ENCODE peak calls at places on chromosomes 4 and X, in six cellular contexts. One of them, this sample, is unnamed.

GRCh38 chr4:128665514-128665913 is 144.0 kb upstream of the JADE1 start:
- DNase-seq in fibroblast of the aortic adventitia: peak
- DNase-seq in neural progenitor cell: no peak
- DNase-seq in CD14-positive monocyte: no peak
- DNase-seq in GM12865: no peak
- DNase-seq in fibroblast of lung: no peak
- DNase-seq in this sample: no peak

GRCh38 chr4:88041626-88042025 is 34.2 kb downstream of the PKD2 start:
- DNase-seq in GM12865: no peak
- DNase-seq in fibroblast of lung: no peak
- DNase-seq in CD14-positive monocyte: no peak
- DNase-seq in fibroblast of the aortic adventitia: no peak
- DNase-seq in neural progenitor cell: no peak
- DNase-seq in this sample: no peak

GRCh38 chrX:36867143-36867542 is 141.0 kb upstream of the FAM47C start:
- DNase-seq in neural progenitor cell: peak
- DNase-seq in GM12865: peak
- DNase-seq in CD14-positive monocyte: no peak
- DNase-seq in fibroblast of the aortic adventitia: peak
- DNase-seq in fibroblast of lung: peak
- DNase-seq in this sample: peak

GRCh38 chr4:108651068-108651794 is 832 bp downstream of the OSTC start:
- DNase-seq in CD14-positive monocyte: no peak
- DNase-seq in GM12865: peak
- DNase-seq in fibroblast of the aortic adventitia: peak
- DNase-seq in fibroblast of lung: peak
- DNase-seq in neural progenitor cell: peak
- DNase-seq in this sample: no peak

GRCh38 chr4:140641789-140642439 is 73.2 kb upstream of the UCP1 start:
- DNase-seq in fibroblast of lung: no peak
- DNase-seq in fibroblast of the aortic adventitia: no peak
- DNase-seq in GM12865: no peak
- DNase-seq in CD14-positive monocyte: no peak
- DNase-seq in neural progenitor cell: peak
- DNase-seq in this sample: no peak

GRCh38 chrX:149903889-149904748 is 23.1 kb downstream of the MAGEA8 start:
- DNase-seq in GM12865: peak
- DNase-seq in fibroblast of lung: peak
- DNase-seq in CD14-positive monocyte: no peak
- DNase-seq in neural progenitor cell: no peak
- DNase-seq in fibroblast of the aortic adventitia: peak
- DNase-seq in this sample: no peak

GRCh38 chr4:142036795-142037583 is 400.6 kb downstream of the IL15 start:
- DNase-seq in neural progenitor cell: no peak
- DNase-seq in fibroblast of the aortic adventitia: peak
- DNase-seq in GM12865: no peak
- DNase-seq in fibroblast of lung: peak
- DNase-seq in CD14-positive monocyte: no peak
- DNase-seq in this sample: no peak

GRCh38 chrX:40622741-40623536 is at the start of gene MPC1L:
- DNase-seq in fibroblast of lung: no peak
- DNase-seq in GM12865: no peak
- DNase-seq in fibroblast of the aortic adventitia: no peak
- DNase-seq in CD14-positive monocyte: no peak
- DNase-seq in neural progenitor cell: no peak
- DNase-seq in this sample: no peak

GRCh38 chr4:17758459-17758858 is 23.0 kb downstream of the FAM184B start:
- DNase-seq in CD14-positive monocyte: no peak
- DNase-seq in fibroblast of lung: no peak
- DNase-seq in GM12865: no peak
- DNase-seq in fibroblast of the aortic adventitia: no peak
- DNase-seq in neural progenitor cell: no peak
- DNase-seq in this sample: no peak

GRCh38 chrX:129626026-129626425 is 28.7 kb downstream of the APLN start:
- DNase-seq in fibroblast of the aortic adventitia: no peak
- DNase-seq in CD14-positive monocyte: no peak
- DNase-seq in fibroblast of lung: peak
- DNase-seq in neural progenitor cell: no peak
- DNase-seq in GM12865: no peak
- DNase-seq in this sample: no peak

GRCh38 chr4:102684605-102685052 is 76.1 kb downstream of the MANBA start:
- DNase-seq in fibroblast of the aortic adventitia: peak
- DNase-seq in fibroblast of lung: peak
- DNase-seq in CD14-positive monocyte: no peak
- DNase-seq in neural progenitor cell: no peak
- DNase-seq in GM12865: peak
- DNase-seq in this sample: no peak

GRCh38 chr4:167787231-167787630 is 305.1 kb upstream of the ANXA10 start:
- DNase-seq in fibroblast of lung: no peak
- DNase-seq in neural progenitor cell: no peak
- DNase-seq in GM12865: no peak
- DNase-seq in fibroblast of the aortic adventitia: no peak
- DNase-seq in CD14-positive monocyte: no peak
- DNase-seq in this sample: no peak

GRCh38 chr4:130029442-130029841 is 933.5 kb downstream of the C4orf33 start:
- DNase-seq in GM12865: no peak
- DNase-seq in neural progenitor cell: peak
- DNase-seq in fibroblast of lung: no peak
- DNase-seq in CD14-positive monocyte: no peak
- DNase-seq in fibroblast of the aortic adventitia: no peak
- DNase-seq in this sample: no peak

GRCh38 chr4:10879411-10880110 is 195.0 kb upstream of the CLNK start:
- DNase-seq in fibroblast of lung: peak
- DNase-seq in neural progenitor cell: no peak
- DNase-seq in GM12865: no peak
- DNase-seq in fibroblast of the aortic adventitia: peak
- DNase-seq in CD14-positive monocyte: no peak
- DNase-seq in this sample: no peak

GRCh38 chr4:158236304-158237030 is 26.2 kb downstream of the TMEM144 start:
- DNase-seq in fibroblast of lung: no peak
- DNase-seq in GM12865: no peak
- DNase-seq in CD14-positive monocyte: no peak
- DNase-seq in fibroblast of the aortic adventitia: peak
- DNase-seq in neural progenitor cell: no peak
- DNase-seq in this sample: no peak

GRCh38 chr4:56049428-56050212 is 100.9 kb downstream of the CEP135 start:
- DNase-seq in fibroblast of the aortic adventitia: peak
- DNase-seq in GM12865: peak
- DNase-seq in CD14-positive monocyte: no peak
- DNase-seq in fibroblast of lung: peak
- DNase-seq in neural progenitor cell: peak
- DNase-seq in this sample: peak

GRCh38 chr4:132572210-132572609 is 576.9 kb upstream of the PCDH10 start:
- DNase-seq in fibroblast of lung: peak
- DNase-seq in neural progenitor cell: no peak
- DNase-seq in fibroblast of the aortic adventitia: peak
- DNase-seq in CD14-positive monocyte: no peak
- DNase-seq in GM12865: no peak
- DNase-seq in this sample: no peak

GRCh38 chr4:117783716-117784115 is 250.6 kb upstream of the NDST3 start:
- DNase-seq in CD14-positive monocyte: no peak
- DNase-seq in neural progenitor cell: no peak
- DNase-seq in GM12865: no peak
- DNase-seq in fibroblast of lung: peak
- DNase-seq in fibroblast of the aortic adventitia: no peak
- DNase-seq in this sample: no peak

GRCh38 chrX:47283015-47283771 is 50.4 kb downstream of the USP11 start:
- DNase-seq in fibroblast of lung: peak
- DNase-seq in GM12865: peak
- DNase-seq in CD14-positive monocyte: no peak
- DNase-seq in neural progenitor cell: no peak
- DNase-seq in fibroblast of the aortic adventitia: peak
- DNase-seq in this sample: no peak

GRCh38 chr4:81081156-81081555 is 50.6 kb downstream of the BMP3 start:
- DNase-seq in CD14-positive monocyte: no peak
- DNase-seq in fibroblast of lung: no peak
- DNase-seq in fibroblast of the aortic adventitia: no peak
- DNase-seq in neural progenitor cell: no peak
- DNase-seq in GM12865: no peak
- DNase-seq in this sample: no peak

GRCh38 chr4:185467101-185467500 is 4.4 kb downstream of the CCDC110 start:
- DNase-seq in GM12865: no peak
- DNase-seq in fibroblast of lung: peak
- DNase-seq in CD14-positive monocyte: no peak
- DNase-seq in fibroblast of the aortic adventitia: no peak
- DNase-seq in neural progenitor cell: no peak
- DNase-seq in this sample: no peak

GRCh38 chr4:174549696-174550095 is 27.4 kb upstream of the HPGD start:
- DNase-seq in neural progenitor cell: no peak
- DNase-seq in GM12865: no peak
- DNase-seq in fibroblast of the aortic adventitia: peak
- DNase-seq in CD14-positive monocyte: no peak
- DNase-seq in fibroblast of lung: no peak
- DNase-seq in this sample: no peak

GRCh38 chr4:2915789-2916188 is 47.4 kb downstream of the NOP14 start:
- DNase-seq in fibroblast of the aortic adventitia: no peak
- DNase-seq in fibroblast of lung: no peak
- DNase-seq in GM12865: no peak
- DNase-seq in CD14-positive monocyte: no peak
- DNase-seq in neural progenitor cell: no peak
- DNase-seq in this sample: no peak

GRCh38 chrX:115260330-115260729 is 26.4 kb upstream of the LRCH2 start:
- DNase-seq in neural progenitor cell: no peak
- DNase-seq in fibroblast of the aortic adventitia: peak
- DNase-seq in fibroblast of lung: peak
- DNase-seq in GM12865: peak
- DNase-seq in CD14-positive monocyte: no peak
- DNase-seq in this sample: no peak

GRCh38 chr4:98501383-98501782 is 157.0 kb downstream of the TSPAN5 start:
- DNase-seq in neural progenitor cell: no peak
- DNase-seq in fibroblast of lung: no peak
- DNase-seq in CD14-positive monocyte: no peak
- DNase-seq in GM12865: no peak
- DNase-seq in fibroblast of the aortic adventitia: no peak
- DNase-seq in this sample: no peak

GRCh38 chr4:146428298-146428697 is 93.4 kb downstream of the SLC10A7 start:
- DNase-seq in CD14-positive monocyte: no peak
- DNase-seq in neural progenitor cell: no peak
- DNase-seq in fibroblast of lung: no peak
- DNase-seq in GM12865: no peak
- DNase-seq in fibroblast of the aortic adventitia: no peak
- DNase-seq in this sample: no peak

GRCh38 chr4:137393043-137393442 is 139.3 kb downstream of the PCDH18 start:
- DNase-seq in CD14-positive monocyte: no peak
- DNase-seq in neural progenitor cell: peak
- DNase-seq in fibroblast of the aortic adventitia: peak
- DNase-seq in fibroblast of lung: peak
- DNase-seq in GM12865: no peak
- DNase-seq in this sample: no peak

DNA sequence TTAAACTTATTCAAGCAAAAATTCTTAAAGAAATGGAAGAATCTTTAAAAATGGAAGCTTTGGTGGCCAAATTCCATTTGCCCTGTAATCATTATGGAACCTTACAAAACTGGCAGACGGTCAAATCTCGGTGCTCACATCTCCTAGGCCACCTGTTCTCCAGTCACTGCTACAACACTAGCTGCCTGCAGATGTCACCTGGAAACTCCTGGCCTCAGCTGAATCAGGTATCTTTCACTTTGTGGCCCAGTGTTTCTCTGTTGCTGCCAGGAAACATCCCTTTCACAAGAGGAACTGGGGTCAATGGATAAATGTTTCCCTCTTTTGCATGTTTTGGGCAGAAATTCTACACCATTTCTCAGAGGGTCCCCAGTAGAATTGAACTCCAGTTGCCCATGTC is 4.2 kb upstream of the CXCL3 start:
- DNase-seq in GM12865: no peak
- DNase-seq in neural progenitor cell: no peak
- DNase-seq in CD14-positive monocyte: no peak
- DNase-seq in fibroblast of lung: no peak
- DNase-seq in fibroblast of the aortic adventitia: no peak
- DNase-seq in this sample: no peak
- TF ChIP-seq CTCF in GM12865: no peak
- TF ChIP-seq CTCF in neural progenitor cell: no peak
- TF ChIP-seq CTCF in CD14-positive monocyte: no peak
- TF ChIP-seq CTCF in fibroblast of lung: no peak
- TF ChIP-seq CTCF in fibroblast of the aortic adventitia: no peak
- TF ChIP-seq CTCF in this sample: no peak

GRCh38 chr4:73311428-73311827 is 52.8 kb upstream of the ANKRD17 start:
- DNase-seq in fibroblast of lung: peak
- DNase-seq in neural progenitor cell: no peak
- DNase-seq in CD14-positive monocyte: no peak
- DNase-seq in fibroblast of the aortic adventitia: peak
- DNase-seq in GM12865: peak
- DNase-seq in this sample: no peak
- TF ChIP-seq CTCF in fibroblast of lung: peak
- TF ChIP-seq CTCF in neural progenitor cell: peak
- TF ChIP-seq CTCF in CD14-positive monocyte: peak
- TF ChIP-seq CTCF in fibroblast of the aortic adventitia: peak
- TF ChIP-seq CTCF in GM12865: peak
- TF ChIP-seq CTCF in this sample: peak

DNA sequence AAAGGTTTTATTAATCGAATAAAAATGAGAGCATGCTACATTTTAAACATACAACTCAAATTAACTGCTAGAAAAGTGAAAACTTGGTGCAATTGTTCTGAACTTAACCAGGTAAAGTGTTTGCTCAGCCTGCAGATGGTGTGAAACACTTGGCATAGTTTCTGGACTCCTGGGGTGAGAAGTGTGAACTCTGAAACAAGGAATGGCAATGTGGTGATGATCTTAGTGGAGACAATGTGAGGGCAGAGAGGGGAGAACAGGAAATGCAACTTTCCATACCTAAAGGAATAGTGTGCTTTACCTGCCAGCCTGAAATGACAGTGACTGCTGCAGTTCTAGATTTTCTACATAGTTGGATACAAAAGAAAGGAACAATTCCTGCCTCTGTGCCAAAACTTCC is 57.4 kb downstream of the CCSER1 start:
- DNase-seq in fibroblast of the aortic adventitia: no peak
- DNase-seq in CD14-positive monocyte: no peak
- DNase-seq in fibroblast of lung: no peak
- DNase-seq in GM12865: no peak
- DNase-seq in neural progenitor cell: no peak
- DNase-seq in this sample: no peak
- TF ChIP-seq CTCF in fibroblast of the aortic adventitia: no peak
- TF ChIP-seq CTCF in CD14-positive monocyte: no peak
- TF ChIP-seq CTCF in fibroblast of lung: no peak
- TF ChIP-seq CTCF in GM12865: no peak
- TF ChIP-seq CTCF in neural progenitor cell: no peak
- TF ChIP-seq CTCF in this sample: no peak

DNA sequence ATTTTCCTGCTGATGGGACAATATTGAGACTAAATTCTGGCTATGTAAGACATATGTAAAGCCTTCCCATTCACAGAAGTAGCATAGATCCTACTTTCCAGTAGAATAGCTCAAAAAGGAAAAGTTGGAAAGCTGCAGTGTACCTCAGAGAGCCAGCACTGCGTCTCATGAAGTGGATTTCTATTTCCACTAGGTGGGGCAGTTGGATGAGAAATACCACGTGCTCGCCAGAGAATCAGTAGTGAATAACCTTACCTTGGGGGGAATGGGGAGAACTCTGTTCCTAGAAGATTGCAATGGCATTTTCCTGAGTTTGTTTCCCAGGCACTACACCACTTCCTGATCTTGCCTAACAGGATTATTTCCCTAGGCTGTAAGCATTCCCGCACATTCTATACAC is 907.1 kb downstream of the FSTL5 start:
- DNase-seq in CD14-positive monocyte: no peak
- DNase-seq in fibroblast of the aortic adventitia: no peak
- DNase-seq in fibroblast of lung: peak
- DNase-seq in GM12865: peak
- DNase-seq in neural progenitor cell: peak
- DNase-seq in this sample: no peak
- TF ChIP-seq CTCF in CD14-positive monocyte: no peak
- TF ChIP-seq CTCF in fibroblast of the aortic adventitia: no peak
- TF ChIP-seq CTCF in fibroblast of lung: no peak
- TF ChIP-seq CTCF in GM12865: peak
- TF ChIP-seq CTCF in neural progenitor cell: peak
- TF ChIP-seq CTCF in this sample: peak